ENCODE peak calls at places on chromosomes 12 and 14, in six cellular contexts. One of them, this sample, is unnamed.
A peak's percentile ranks its signal among the peaks of the same experiment; 100 is the strongest.

GRCh38 chr12:108768591-108769500 is 37.5 kb upstream of the CORO1C start:
- DNase-seq in hepatocyte: peak; percentile 75
- DNase-seq in fibroblast of lung: no peak
- DNase-seq in upper lobe of right lung: peak; percentile 83
- DNase-seq in neural progenitor cell: peak; percentile 69
- DNase-seq in GM23338: peak; percentile 80
- DNase-seq in this sample: peak; percentile 81

GRCh38 chr14:54623279-54624004 is 56.5 kb downstream of the SAMD4A start:
- DNase-seq in GM23338: no peak
- DNase-seq in neural progenitor cell: no peak
- DNase-seq in upper lobe of right lung: no peak
- DNase-seq in hepatocyte: no peak
- DNase-seq in fibroblast of lung: no peak
- DNase-seq in this sample: no peak

GRCh38 chr12:3117628-3118027 is 40.4 kb downstream of the TSPAN9 start:
- DNase-seq in GM23338: no peak
- DNase-seq in hepatocyte: no peak
- DNase-seq in upper lobe of right lung: no peak
- DNase-seq in fibroblast of lung: peak; percentile 85
- DNase-seq in neural progenitor cell: no peak
- DNase-seq in this sample: no peak

GRCh38 chr12:1800646-1801284 is 19.6 kb upstream of the LRTM2 start:
- DNase-seq in hepatocyte: no peak
- DNase-seq in fibroblast of lung: peak; percentile 40
- DNase-seq in GM23338: peak; percentile 84
- DNase-seq in upper lobe of right lung: peak; percentile 69
- DNase-seq in neural progenitor cell: peak; percentile 71
- DNase-seq in this sample: peak; percentile 71

GRCh38 chr12:64673490-64674169 is 63.3 kb downstream of the RASSF3 start:
- DNase-seq in upper lobe of right lung: no peak
- DNase-seq in fibroblast of lung: peak; percentile 53
- DNase-seq in GM23338: no peak
- DNase-seq in neural progenitor cell: peak; percentile 58
- DNase-seq in hepatocyte: no peak
- DNase-seq in this sample: no peak

GRCh38 chr14:90277581-90278198 is 21.3 kb downstream of the PSMC1 start:
- DNase-seq in hepatocyte: no peak
- DNase-seq in fibroblast of lung: no peak
- DNase-seq in upper lobe of right lung: no peak
- DNase-seq in GM23338: no peak
- DNase-seq in neural progenitor cell: no peak
- DNase-seq in this sample: no peak

GRCh38 chr12:51950682-51951198 is 759 bp upstream of the ACVR1B start:
- DNase-seq in GM23338: no peak
- DNase-seq in neural progenitor cell: no peak
- DNase-seq in hepatocyte: no peak
- DNase-seq in upper lobe of right lung: no peak
- DNase-seq in fibroblast of lung: no peak
- DNase-seq in this sample: no peak

GRCh38 chr14:106530423-106531107 is 1004.2 kb downstream of the TMEM121 start:
- DNase-seq in neural progenitor cell: no peak
- DNase-seq in fibroblast of lung: no peak
- DNase-seq in GM23338: peak; percentile 15
- DNase-seq in hepatocyte: no peak
- DNase-seq in upper lobe of right lung: no peak
- DNase-seq in this sample: no peak

GRCh38 chr14:49497725-49498348 is 88.3 kb downstream of the RPS29 start:
- DNase-seq in hepatocyte: peak; percentile 85
- DNase-seq in GM23338: peak; percentile 94
- DNase-seq in neural progenitor cell: peak; percentile 81
- DNase-seq in fibroblast of lung: peak; percentile 81
- DNase-seq in upper lobe of right lung: no peak
- DNase-seq in this sample: no peak

GRCh38 chr12:34296143-34297041 is 274.1 kb downstream of the ALG10 start:
- DNase-seq in hepatocyte: no peak
- DNase-seq in GM23338: no peak
- DNase-seq in fibroblast of lung: no peak
- DNase-seq in upper lobe of right lung: peak; percentile 63
- DNase-seq in neural progenitor cell: no peak
- DNase-seq in this sample: peak; percentile 38

GRCh38 chr12:49288412-49288853 is 6.5 kb upstream of the PRPH start:
- DNase-seq in neural progenitor cell: peak; percentile 72
- DNase-seq in fibroblast of lung: peak; percentile 62
- DNase-seq in upper lobe of right lung: peak; percentile 29
- DNase-seq in hepatocyte: peak; percentile 71
- DNase-seq in GM23338: peak; percentile 80
- DNase-seq in this sample: peak; percentile 35

GRCh38 chr12:89878327-89878726 is 169.7 kb upstream of the ATP2B1 start:
- DNase-seq in hepatocyte: no peak
- DNase-seq in neural progenitor cell: no peak
- DNase-seq in GM23338: no peak
- DNase-seq in fibroblast of lung: no peak
- DNase-seq in upper lobe of right lung: no peak
- DNase-seq in this sample: no peak

GRCh38 chr14:94021416-94022157 is 4.6 kb upstream of the OTUB2 start:
- DNase-seq in fibroblast of lung: no peak
- DNase-seq in neural progenitor cell: no peak
- DNase-seq in hepatocyte: no peak
- DNase-seq in upper lobe of right lung: no peak
- DNase-seq in GM23338: no peak
- DNase-seq in this sample: no peak

GRCh38 chr14:101444116-101444515 is 117.2 kb upstream of the DIO3 start:
- DNase-seq in GM23338: no peak
- DNase-seq in hepatocyte: no peak
- DNase-seq in fibroblast of lung: peak; percentile 63
- DNase-seq in upper lobe of right lung: no peak
- DNase-seq in neural progenitor cell: no peak
- DNase-seq in this sample: no peak

GRCh38 chr12:59077153-59077930 is 157.0 kb upstream of the LRIG3 start:
- DNase-seq in neural progenitor cell: peak; percentile 30
- DNase-seq in upper lobe of right lung: no peak
- DNase-seq in GM23338: no peak
- DNase-seq in fibroblast of lung: peak; percentile 42
- DNase-seq in hepatocyte: peak; percentile 40
- DNase-seq in this sample: no peak

GRCh38 chr12:57626111-57626928 is 6.7 kb downstream of the B4GALNT1 start:
- DNase-seq in hepatocyte: no peak
- DNase-seq in GM23338: no peak
- DNase-seq in fibroblast of lung: no peak
- DNase-seq in neural progenitor cell: no peak
- DNase-seq in upper lobe of right lung: no peak
- DNase-seq in this sample: peak; percentile 65

GRCh38 chr12:47316609-47317049 is 236.9 kb upstream of the AMIGO2 start:
- DNase-seq in upper lobe of right lung: no peak
- DNase-seq in neural progenitor cell: no peak
- DNase-seq in fibroblast of lung: peak; percentile 40
- DNase-seq in GM23338: no peak
- DNase-seq in hepatocyte: no peak
- DNase-seq in this sample: no peak

GRCh38 chr14:21015312-21015711 is 9.5 kb downstream of the NDRG2 start:
- DNase-seq in neural progenitor cell: no peak
- DNase-seq in GM23338: peak; percentile 14
- DNase-seq in fibroblast of lung: no peak
- DNase-seq in hepatocyte: no peak
- DNase-seq in upper lobe of right lung: no peak
- DNase-seq in this sample: no peak

GRCh38 chr12:40988831-40989230 is 199.3 kb upstream of the PDZRN4 start:
- DNase-seq in fibroblast of lung: no peak
- DNase-seq in upper lobe of right lung: no peak
- DNase-seq in hepatocyte: no peak
- DNase-seq in neural progenitor cell: no peak
- DNase-seq in GM23338: no peak
- DNase-seq in this sample: no peak

GRCh38 chr12:91986084-91986483 is 159.6 kb downstream of the BTG1 start:
- DNase-seq in hepatocyte: no peak
- DNase-seq in fibroblast of lung: no peak
- DNase-seq in GM23338: peak; percentile 10
- DNase-seq in upper lobe of right lung: no peak
- DNase-seq in neural progenitor cell: peak; percentile 69
- DNase-seq in this sample: no peak

GRCh38 chr14:61192970-61193369 is 88.2 kb downstream of the TMEM30B start:
- DNase-seq in fibroblast of lung: peak; percentile 64
- DNase-seq in hepatocyte: no peak
- DNase-seq in neural progenitor cell: no peak
- DNase-seq in upper lobe of right lung: no peak
- DNase-seq in GM23338: no peak
- DNase-seq in this sample: no peak

GRCh38 chr12:47441490-47441889 is 264.3 kb downstream of the RPAP3 start:
- DNase-seq in upper lobe of right lung: no peak
- DNase-seq in neural progenitor cell: no peak
- DNase-seq in fibroblast of lung: no peak
- DNase-seq in hepatocyte: no peak
- DNase-seq in GM23338: no peak
- DNase-seq in this sample: no peak

GRCh38 chr12:122022393-122023338 is 982 bp downstream of the BCL7A start:
- DNase-seq in GM23338: peak; percentile 22
- DNase-seq in hepatocyte: peak; percentile 59
- DNase-seq in neural progenitor cell: peak; percentile 79
- DNase-seq in fibroblast of lung: no peak
- DNase-seq in upper lobe of right lung: peak; percentile 73
- DNase-seq in this sample: peak; percentile 78

GRCh38 chr12:77940011-77940423 is 109.3 kb downstream of the NAV3 start:
- DNase-seq in hepatocyte: no peak
- DNase-seq in upper lobe of right lung: no peak
- DNase-seq in GM23338: no peak
- DNase-seq in neural progenitor cell: no peak
- DNase-seq in fibroblast of lung: peak; percentile 80
- DNase-seq in this sample: no peak

GRCh38 chr14:81831128-81831815 is 297.6 kb upstream of the SEL1L start:
- DNase-seq in fibroblast of lung: no peak
- DNase-seq in upper lobe of right lung: no peak
- DNase-seq in hepatocyte: peak; percentile 51
- DNase-seq in neural progenitor cell: peak; percentile 15
- DNase-seq in GM23338: peak; percentile 6
- DNase-seq in this sample: no peak

GRCh38 chr14:102654298-102654697 is 61.8 kb downstream of the RCOR1 start:
- DNase-seq in hepatocyte: no peak
- DNase-seq in upper lobe of right lung: no peak
- DNase-seq in neural progenitor cell: no peak
- DNase-seq in fibroblast of lung: no peak
- DNase-seq in GM23338: no peak
- DNase-seq in this sample: no peak

GRCh38 chr14:42112108-42112507 is 505.4 kb downstream of the LRFN5 start:
- DNase-seq in fibroblast of lung: peak; percentile 23
- DNase-seq in hepatocyte: no peak
- DNase-seq in GM23338: no peak
- DNase-seq in neural progenitor cell: no peak
- DNase-seq in upper lobe of right lung: no peak
- DNase-seq in this sample: no peak

GRCh38 chr12:16593546-16593945 is 12.4 kb downstream of the LMO3 start:
- DNase-seq in fibroblast of lung: no peak
- DNase-seq in GM23338: no peak
- DNase-seq in neural progenitor cell: no peak
- DNase-seq in hepatocyte: no peak
- DNase-seq in upper lobe of right lung: no peak
- DNase-seq in this sample: no peak

GRCh38 chr12:116539905-116540482 is 19.2 kb upstream of the MAP1LC3B2 start:
- DNase-seq in hepatocyte: peak; percentile 62
- DNase-seq in upper lobe of right lung: no peak
- DNase-seq in neural progenitor cell: peak; percentile 93
- DNase-seq in fibroblast of lung: peak; percentile 74
- DNase-seq in GM23338: peak; percentile 73
- DNase-seq in this sample: peak; percentile 86

GRCh38 chr12:8077207-8077606 is 4.9 kb upstream of the NECAP1 start:
- DNase-seq in fibroblast of lung: peak; percentile 39
- DNase-seq in hepatocyte: no peak
- DNase-seq in neural progenitor cell: no peak
- DNase-seq in upper lobe of right lung: no peak
- DNase-seq in GM23338: no peak
- DNase-seq in this sample: no peak

GRCh38 chr12:104288635-104289258 is 14.8 kb upstream of the EID3 start:
- DNase-seq in upper lobe of right lung: peak; percentile 91
- DNase-seq in fibroblast of lung: peak; percentile 78
- DNase-seq in GM23338: peak; percentile 94
- DNase-seq in hepatocyte: peak; percentile 89
- DNase-seq in neural progenitor cell: peak; percentile 95
- DNase-seq in this sample: peak; percentile 93
- H3K27ac ChIP-seq in upper lobe of right lung: peak overlapping the region; percentile 97
- H3K27ac ChIP-seq in fibroblast of lung: peak overlapping the region; percentile 100
- H3K27ac ChIP-seq in GM23338: peak overlapping the region; percentile 55
- H3K27ac ChIP-seq in hepatocyte: peak overlapping the region; percentile 95
- H3K27ac ChIP-seq in neural progenitor cell: peak overlapping the region; percentile 64
- H3K27ac ChIP-seq in this sample: peak overlapping the region; percentile 63

GRCh38 chr14:99573000-99573330 is 31.0 kb downstream of the CCDC85C start:
- DNase-seq in GM23338: no peak
- DNase-seq in hepatocyte: no peak
- DNase-seq in upper lobe of right lung: no peak
- DNase-seq in neural progenitor cell: no peak
- DNase-seq in fibroblast of lung: no peak
- DNase-seq in this sample: no peak
- H3K4me1 ChIP-seq in GM23338: peaks cover 69% of the 10 kb centered on the region
- H3K4me1 ChIP-seq in hepatocyte: peaks cover 93% of the 10 kb centered on the region
- H3K4me1 ChIP-seq in upper lobe of right lung: peaks cover 66% of the 10 kb centered on the region
- H3K4me1 ChIP-seq in neural progenitor cell: peaks cover 73% of the 10 kb centered on the region
- H3K4me1 ChIP-seq in fibroblast of lung: peaks cover 33% of the 10 kb centered on the region
- H3K4me1 ChIP-seq in this sample: peaks cover 84% of the 10 kb centered on the region

GRCh38 chr12:6538420-6539275 is 4.3 kb downstream of the GAPDH start:
- DNase-seq in GM23338: peak; percentile 49
- DNase-seq in neural progenitor cell: no peak
- DNase-seq in upper lobe of right lung: no peak
- DNase-seq in fibroblast of lung: no peak
- DNase-seq in hepatocyte: no peak
- DNase-seq in this sample: no peak
- H3K27ac ChIP-seq in GM23338: peak overlapping the region; percentile 85
- H3K27ac ChIP-seq in neural progenitor cell: peak overlapping the region; percentile 55
- H3K27ac ChIP-seq in upper lobe of right lung: peak overlapping the region; percentile 2
- H3K27ac ChIP-seq in fibroblast of lung: peak overlapping the region; percentile 98
- H3K27ac ChIP-seq in hepatocyte: peak overlapping the region; percentile 67
- H3K27ac ChIP-seq in this sample: no peak overlapping the region

DNA sequence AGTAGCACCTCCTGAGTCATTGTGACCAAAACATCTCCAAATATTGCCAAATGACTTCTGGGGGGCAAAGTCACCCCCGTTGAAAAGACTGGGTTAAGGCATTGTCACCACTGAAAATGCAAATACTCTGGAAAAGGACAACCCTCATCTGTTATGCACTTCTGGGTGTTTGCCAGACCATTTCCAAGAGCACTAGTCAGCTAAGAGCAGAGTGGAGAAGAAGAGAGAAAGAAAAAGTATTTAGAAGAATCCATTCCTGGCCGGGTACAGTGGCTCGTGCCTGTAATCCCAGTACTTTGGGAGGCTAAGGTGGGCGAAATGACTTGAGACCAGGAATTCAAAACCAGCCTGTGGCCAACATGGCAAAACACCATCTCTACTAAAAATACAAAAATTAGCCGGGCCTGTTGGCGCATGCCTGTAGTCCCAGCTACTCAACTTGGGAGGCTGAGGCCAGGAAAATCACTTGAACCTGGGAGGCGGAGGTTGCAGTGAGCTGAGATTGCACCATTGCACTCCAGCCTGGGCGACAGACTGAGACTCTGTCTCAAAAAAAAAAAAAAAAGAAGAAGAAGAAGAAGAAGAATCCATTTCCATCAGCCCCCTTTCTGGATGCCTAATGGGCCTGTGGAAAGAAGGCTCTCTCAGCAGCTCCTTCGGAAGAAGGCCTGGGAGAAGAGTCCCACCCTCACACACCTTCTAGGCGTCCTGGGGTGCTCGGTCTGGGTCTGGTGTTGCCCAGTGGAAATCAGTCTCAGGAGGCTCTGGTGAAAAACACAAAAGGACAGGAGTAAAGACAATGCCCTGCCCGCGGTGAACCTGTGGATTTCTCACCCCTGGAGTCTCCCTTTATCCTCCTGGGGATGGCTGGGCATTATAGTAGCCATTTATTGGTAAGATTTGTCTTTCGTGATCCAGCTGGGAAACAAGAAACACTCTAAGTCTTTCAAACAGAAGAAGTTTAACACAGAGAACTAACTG is 3.5 kb upstream of the LTBR start:
- DNase-seq in fibroblast of lung: peak; percentile 43
- DNase-seq in GM23338: no peak
- DNase-seq in hepatocyte: no peak
- DNase-seq in upper lobe of right lung: no peak
- DNase-seq in neural progenitor cell: peak; percentile 17
- DNase-seq in this sample: no peak
- H3K4me1 ChIP-seq in fibroblast of lung: peaks cover 26% of the 10 kb centered on the region
- H3K4me1 ChIP-seq in GM23338: peaks cover 40% of the 10 kb centered on the region
- H3K4me1 ChIP-seq in hepatocyte: peaks cover 50% of the 10 kb centered on the region
- H3K4me1 ChIP-seq in upper lobe of right lung: peaks cover 67% of the 10 kb centered on the region
- H3K4me1 ChIP-seq in neural progenitor cell: peaks cover 50% of the 10 kb centered on the region
- H3K4me1 ChIP-seq in this sample: peaks cover 48% of the 10 kb centered on the region